ENCODE peak calls at places on chromosome 10, in six cellular contexts. H, J, C, Q, O and M are unnamed samples.

GRCh38 chr10:30737931-30738391 is 108.4 kb upstream of the LYZL2 start:
- DNase-seq in H (no peak), J (no peak), C (peak), Q (no peak), O (no peak), M (no peak)

GRCh38 chr10:31341552-31341951 is 22.5 kb downstream of the ZEB1 start:
- DNase-seq in H (no peak), J (no peak), C (peak), Q (no peak), O (no peak), M (no peak)

GRCh38 chr10:22244001-22244400 is 26.2 kb upstream of the EBLN1 start:
- DNase-seq in H (no peak), J (no peak), C (no peak), Q (no peak), O (no peak), M (no peak)

GRCh38 chr10:12390733-12391132 is 41.4 kb downstream of the CAMK1D start:
- DNase-seq in H (no peak), J (no peak), C (no peak), Q (no peak), O (no peak), M (no peak)

GRCh38 chr10:22047812-22048211 is 44.3 kb upstream of the DNAJC1 start:
- DNase-seq in H (no peak), J (no peak), C (no peak), Q (no peak), O (no peak), M (no peak)

GRCh38 chr10:114087655-114088054 is 44.0 kb downstream of the ADRB1 start:
- DNase-seq in H (no peak), J (no peak), C (no peak), Q (no peak), O (no peak), M (no peak)

GRCh38 chr10:9302142-9302746 is 1247.8 kb downstream of the GATA3 start:
- DNase-seq in H (no peak), J (no peak), C (peak), Q (peak), O (peak), M (no peak)

GRCh38 chr10:68109312-68109711 is at the start of gene MYPN:
- DNase-seq in H (no peak), J (no peak), C (no peak), Q (no peak), O (no peak), M (no peak)

GRCh38 chr10:69839696-69840345 is 38.1 kb downstream of the COL13A1 start:
- DNase-seq in H (no peak), J (no peak), C (no peak), Q (no peak), O (no peak), M (no peak)

GRCh38 chr10:93070378-93071176 is 3.1 kb upstream of the CYP26A1 start:
- DNase-seq in H (no peak), J (no peak), C (no peak), Q (no peak), O (no peak), M (no peak)